ENCODE peak calls at places on chromosomes 3 and 15, in seven cellular contexts. J, S, X, V, Y, F and D are unnamed samples.

GRCh38 chr3:10547841-10548783 is 42.7 kb upstream of the ATP2B2 start:
- DNase-seq in X (no peak), S (no peak), J (no peak), F (no peak), V (no peak), Y (no peak), D (no peak)

GRCh38 chr3:195254454-195255175 is 16.3 kb downstream of the XXYLT1 start:
- DNase-seq in J (no peak), X (no peak), F (no peak), V (no peak), S (no peak), Y (no peak), D (no peak)

GRCh38 chr3:138440137-138440536 is 5.7 kb downstream of the ESYT3 start:
- DNase-seq in Y (no peak), S (no peak), V (no peak), X (peak; percentile 54), J (no peak), F (no peak), D (no peak)

GRCh38 chr15:64693134-64693533 is 82.3 kb downstream of the RBPMS2 start:
- DNase-seq in S (no peak), J (no peak), V (no peak), F (no peak), X (peak; percentile 81), Y (peak; percentile 38), D (no peak)

GRCh38 chr15:52236015-52236414 is 44.8 kb upstream of the GNB5 start:
- DNase-seq in S (no peak), J (no peak), F (no peak), V (no peak), Y (no peak), X (no peak), D (no peak)

GRCh38 chr15:61501815-61502214 is 272.7 kb upstream of the RORA start:
- DNase-seq in V (no peak), S (no peak), F (no peak), X (no peak), Y (no peak), J (no peak), D (no peak)

GRCh38 chr3:40827942-40828688 is 303.4 kb downstream of the ZNF621 start:
- DNase-seq in F (no peak), S (no peak), J (no peak), X (peak; percentile 24), V (peak; percentile 6), Y (no peak), D (no peak)

GRCh38 chr3:51581529-51581928 is 43.0 kb downstream of the RAD54L2 start:
- DNase-seq in V (no peak), F (no peak), Y (no peak), J (no peak), S (peak; percentile 81), X (peak; percentile 23), D (no peak)

GRCh38 chr3:5136619-5137429 is 14.7 kb downstream of the ARL8B start:
- DNase-seq in X (peak; percentile 33), F (peak; percentile 18), Y (no peak), S (no peak), V (no peak), J (peak; percentile 5), D (peak; percentile 45)

GRCh38 chr3:163547045-163547692 is 1531.1 kb downstream of the SI start:
- DNase-seq in Y (no peak), S (no peak), X (no peak), V (no peak), J (no peak), F (no peak), D (no peak)

GRCh38 chr3:45765286-45765851 is 31.0 kb downstream of the SLC6A20 start:
- DNase-seq in S (no peak), X (no peak), V (no peak), F (no peak), Y (no peak), J (no peak), D (no peak)

GRCh38 chr15:53716909-53717878 is 42.3 kb downstream of the WDR72 start:
- DNase-seq in J (no peak), S (peak; percentile 36), F (peak; percentile 3), Y (no peak), X (no peak), V (no peak), D (no peak)

GRCh38 chr15:45393851-45394250 is 15.5 kb upstream of the GATM start:
- DNase-seq in V (no peak), J (no peak), F (no peak), S (no peak), X (no peak), Y (no peak), D (no peak)

GRCh38 chr3:31968927-31969418 is 12.1 kb downstream of the OSBPL10 start:
- DNase-seq in J (no peak), X (peak; percentile 93), Y (peak; percentile 89), V (peak; percentile 73), S (no peak), F (no peak), D (no peak)

GRCh38 chr3:36175113-36175812 is 205.0 kb upstream of the STAC start:
- DNase-seq in V (no peak), X (no peak), F (no peak), S (peak; percentile 74), J (no peak), Y (no peak), D (no peak)

GRCh38 chr15:98996619-98997018 is 11.0 kb downstream of the PGPEP1L start:
- DNase-seq in S (no peak), Y (no peak), J (no peak), V (no peak), F (no peak), X (no peak), D (no peak)

GRCh38 chr3:169091196-169091595 is 572.3 kb downstream of the MECOM start:
- DNase-seq in S (no peak), J (no peak), V (no peak), X (peak; percentile 54), F (no peak), Y (peak; percentile 59), D (no peak)

GRCh38 chr15:64527263-64527984 is 67.0 kb downstream of the ZNF609 start:
- DNase-seq in F (no peak), X (peak; percentile 75), V (peak; percentile 23), J (no peak), Y (peak; percentile 26), S (no peak), D (no peak)

GRCh38 chr3:114799789-114800188 is 347.3 kb downstream of the ZBTB20 start:
- DNase-seq in Y (peak; percentile 14), V (no peak), X (no peak), S (no peak), J (no peak), F (no peak), D (no peak)

GRCh38 chr3:37909067-37909911 is 47.6 kb downstream of the CTDSPL start:
- DNase-seq in V (no peak), X (no peak), Y (no peak), F (no peak), J (no peak), S (no peak), D (no peak)

GRCh38 chr3:76998555-76998954 is 41.3 kb upstream of the ROBO2 start:
- DNase-seq in J (no peak), V (no peak), F (no peak), X (no peak), Y (no peak), S (no peak), D (no peak)

GRCh38 chr3:17039579-17039978 is 154.8 kb downstream of the PLCL2 start:
- DNase-seq in J (no peak), Y (peak; percentile 78), X (peak; percentile 92), V (peak; percentile 72), F (no peak), S (no peak), D (no peak)

GRCh38 chr3:83706669-83707068 is 1252.1 kb upstream of the CADM2 start:
- DNase-seq in F (no peak), X (no peak), J (no peak), S (no peak), Y (no peak), V (no peak), D (no peak)

GRCh38 chr3:44045476-44046275 is 196.0 kb upstream of the TOPAZ1 start:
- DNase-seq in F (no peak), J (no peak), S (peak; percentile 96), Y (peak; percentile 17), X (peak; percentile 53), V (no peak), D (no peak)

GRCh38 chr15:80404057-80404718 is at the start of gene ARNT2:
- DNase-seq in V (peak; percentile 30), Y (no peak), X (peak; percentile 22), S (peak; percentile 37), F (peak; percentile 68), J (no peak), D (no peak)

GRCh38 chr3:186108106-186108940 is 566 bp downstream of the ETV5 start:
- DNase-seq in F (no peak), X (peak; percentile 75), S (peak; percentile 66), J (no peak), Y (no peak), V (peak; percentile 63), D (no peak)

GRCh38 chr3:126033051-126033745 is 50.7 kb downstream of the SLC41A3 start:
- DNase-seq in F (no peak), Y (no peak), J (no peak), X (no peak), V (no peak), S (no peak), D (no peak)

GRCh38 chr15:74573987-74574386 is 33.0 kb downstream of the ARID3B start:
- DNase-seq in S (no peak), J (no peak), X (peak; percentile 48), F (no peak), V (no peak), Y (no peak), D (no peak)

GRCh38 chr3:121998030-121998580 is 23.9 kb downstream of the ILDR1 start:
- DNase-seq in X (peak; percentile 66), J (no peak), V (no peak), S (no peak), Y (peak; percentile 5), F (no peak), D (no peak)